ENCODE peak calls at places on chromosomes 12 and 14, in four cellular contexts. P is mesendoderm, E is left ventricle myocardium inferior, K is DND-41. U is an unnamed sample.

GRCh38 chr12:100447405-100447804 is 26.3 kb upstream of the NR1H4 start:
- DNase-seq in P (no peak), E (no peak), K (no peak), U (no peak)

GRCh38 chr12:10469701-10470100 is 16.5 kb upstream of the KLRC1 start:
- DNase-seq in P (no peak), E (no peak), K (no peak), U (no peak)

GRCh38 chr14:63922696-63923421 is 70.1 kb downstream of the SYNE2 start:
- DNase-seq in P (no peak), E (no peak), K (no peak), U (no peak)

GRCh38 chr14:50045039-50045711 is 71.2 kb downstream of the VCPKMT start:
- DNase-seq in P (no peak), E (peak), K (peak), U (peak)

GRCh38 chr12:96495841-96496545 is 6.6 kb downstream of the CFAP54 start:
- DNase-seq in P (no peak), E (no peak), K (no peak), U (no peak)

GRCh38 chr12:57935839-57936512 is 5.4 kb upstream of the ATP23 start:
- DNase-seq in P (peak), E (peak), K (peak), U (peak)

GRCh38 chr12:3568695-3569094 is 77.7 kb downstream of the PRMT8 start:
- DNase-seq in P (no peak), E (no peak), K (no peak), U (no peak)

GRCh38 chr14:84006643-84007137 is 1523.3 kb upstream of the FLRT2 start:
- DNase-seq in P (peak), E (no peak), K (no peak), U (no peak)

GRCh38 chr12:79871621-79872020 is 63.3 kb downstream of the PPP1R12A start:
- DNase-seq in P (no peak), E (no peak), K (no peak), U (no peak)

GRCh38 chr14:35365130-35366047 is 39.2 kb downstream of the NFKBIA start:
- DNase-seq in P (peak), E (peak), K (no peak), U (no peak)

GRCh38 chr12:99911076-99911475 is 73.7 kb downstream of the ANKS1B start:
- DNase-seq in P (peak), E (no peak), K (no peak), U (no peak)

GRCh38 chr12:94609917-94610443 is 40.4 kb downstream of the TMCC3 start:
- DNase-seq in P (no peak), E (no peak), K (no peak), U (no peak)

GRCh38 chr14:45902241-45902640 is 649.2 kb upstream of the MIS18BP1 start:
- DNase-seq in P (no peak), E (no peak), K (no peak), U (no peak)

GRCh38 chr12:45948546-45948945 is 41.8 kb downstream of the SCAF11 start:
- DNase-seq in P (no peak), E (no peak), K (no peak), U (no peak)

GRCh38 chr12:69688496-69689427 is 10.3 kb downstream of the BEST3 start:
- DNase-seq in P (peak), E (peak), K (no peak), U (no peak)

GRCh38 chr14:67446371-67447032 is 34.5 kb upstream of the PLEK2 start:
- DNase-seq in P (no peak), E (peak), K (no peak), U (no peak)

GRCh38 chr14:88163731-88164255 is 158.9 kb downstream of the GPR65 start:
- DNase-seq in P (no peak), E (no peak), K (no peak), U (no peak)

GRCh38 chr14:91385227-91385626 is 32.4 kb downstream of the CCDC88C start:
- DNase-seq in P (no peak), E (no peak), K (no peak), U (no peak)

GRCh38 chr14:104423715-104424405 is 155.7 kb upstream of the C14orf180 start:
- DNase-seq in P (no peak), E (no peak), K (no peak), U (no peak)

GRCh38 chr12:122067966-122068365 is 10.6 kb upstream of the MLXIP start:
- DNase-seq in P (no peak), E (no peak), K (peak), U (peak)

GRCh38 chr14:32400480-32400879 is 71.4 kb downstream of the AKAP6 start:
- DNase-seq in P (no peak), E (no peak), K (no peak), U (no peak)

GRCh38 chr14:94571950-94572349 is 9.3 kb upstream of the SERPINA5 start:
- DNase-seq in P (no peak), E (no peak), K (no peak), U (no peak)

GRCh38 chr12:98856897-98857540 is 211.9 kb downstream of the APAF1 start:
- DNase-seq in P (peak), E (no peak), K (no peak), U (no peak)

GRCh38 chr12:31362115-31362758 is 36.3 kb upstream of the SINHCAF start:
- DNase-seq in P (peak), E (no peak), K (no peak), U (peak)

GRCh38 chr14:58882577-58883018 is 244.8 kb downstream of the DACT1 start:
- DNase-seq in P (peak), E (no peak), K (no peak), U (no peak)

GRCh38 chr12:55258288-55258687 is 13.9 kb downstream of the OR6C74 start:
- DNase-seq in P (peak), E (no peak), K (no peak), U (no peak)

GRCh38 chr12:117035287-117035686 is 63.9 kb downstream of the TESC start:
- DNase-seq in P (peak), E (no peak), K (no peak), U (no peak)

GRCh38 chr12:3043406-3043805 is 33.8 kb upstream of the TSPAN9 start:
- DNase-seq in P (no peak), E (no peak), K (no peak), U (no peak)

GRCh38 chr12:31849090-31849687 is 110.0 kb upstream of the RESF1 start:
- DNase-seq in P (peak), E (no peak), K (no peak), U (no peak)

GRCh38 chr12:58161773-58162172 is 220.4 kb downstream of the ATP23 start:
- DNase-seq in P (no peak), E (no peak), K (no peak), U (no peak)

GRCh38 chr14:65243766-65244442 is 141.6 kb upstream of the MAX start:
- DNase-seq in P (no peak), E (no peak), K (peak), U (no peak)

GRCh38 chr12:92927436-92928116 is 1.5 kb downstream of the EEA1 start:
- DNase-seq in P (peak), E (no peak), K (no peak), U (no peak)

GRCh38 chr14:50366115-50366514 is 30.6 kb downstream of the CDKL1 start:
- DNase-seq in P (no peak), E (no peak), K (no peak), U (no peak)

DNA sequence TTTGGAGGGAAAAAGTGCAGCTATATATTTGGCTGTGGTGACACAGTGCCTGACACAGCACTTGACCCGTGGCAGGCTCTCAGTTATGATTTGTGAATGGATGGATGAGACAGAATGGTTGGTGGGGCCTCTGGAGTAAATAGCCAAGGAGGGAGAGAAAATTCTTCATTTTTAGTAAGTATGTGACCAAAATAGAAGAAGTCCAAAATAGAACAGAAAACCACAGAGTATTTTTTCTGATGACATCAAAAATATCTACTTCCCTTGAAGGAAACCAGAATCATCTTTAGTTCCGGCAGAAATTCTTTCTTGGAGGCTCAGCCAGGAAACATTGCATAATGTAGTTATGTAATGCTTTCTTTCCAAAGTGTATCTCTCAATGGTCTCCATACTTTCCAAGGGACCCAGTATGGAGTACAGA is 81.9 kb upstream of the WSCD2 start:
- DNase-seq in P (no peak), E (no peak), K (no peak), U (no peak)
- H3K4me3 ChIP-seq in P (no peak), E (peak), K (no peak), U (no peak)

GRCh38 chr14:54123836-54124235 is 167.2 kb upstream of the BMP4 start:
- DNase-seq in P (no peak), E (no peak), K (no peak), U (no peak)
- H3K27ac ChIP-seq in P (no peak), E (no peak), K (no peak), U (no peak)

GRCh38 chr14:96215845-96216244 is 11.2 kb downstream of the BDKRB2 start:
- DNase-seq in P (no peak), E (no peak), K (no peak), U (no peak)
- H3K4me3 ChIP-seq in P (no peak), E (no peak), K (no peak), U (no peak)

DNA sequence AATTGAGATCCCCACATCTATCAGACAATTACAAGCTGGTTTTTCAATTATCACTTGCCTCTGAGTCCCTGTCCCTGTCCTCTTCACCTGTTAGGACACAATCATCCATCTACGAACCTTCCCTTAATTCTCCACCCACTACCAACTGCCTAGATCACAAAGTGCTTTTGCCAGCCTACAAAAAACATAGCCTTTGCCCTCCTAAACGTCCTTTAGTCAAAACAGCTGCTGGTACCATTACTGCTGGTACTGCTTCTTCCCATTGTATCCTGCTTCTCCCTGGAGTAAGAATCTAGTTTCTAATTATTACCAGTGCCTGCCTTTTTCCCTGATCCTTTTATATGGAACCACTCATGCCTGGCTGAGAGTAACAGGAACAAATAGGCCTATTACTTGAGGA is 82.1 kb downstream of the CPNE8 start:
- DNase-seq in P (no peak), E (no peak), K (no peak), U (no peak)
- H3K27ac ChIP-seq in P (no peak), E (no peak), K (no peak), U (no peak)

DNA sequence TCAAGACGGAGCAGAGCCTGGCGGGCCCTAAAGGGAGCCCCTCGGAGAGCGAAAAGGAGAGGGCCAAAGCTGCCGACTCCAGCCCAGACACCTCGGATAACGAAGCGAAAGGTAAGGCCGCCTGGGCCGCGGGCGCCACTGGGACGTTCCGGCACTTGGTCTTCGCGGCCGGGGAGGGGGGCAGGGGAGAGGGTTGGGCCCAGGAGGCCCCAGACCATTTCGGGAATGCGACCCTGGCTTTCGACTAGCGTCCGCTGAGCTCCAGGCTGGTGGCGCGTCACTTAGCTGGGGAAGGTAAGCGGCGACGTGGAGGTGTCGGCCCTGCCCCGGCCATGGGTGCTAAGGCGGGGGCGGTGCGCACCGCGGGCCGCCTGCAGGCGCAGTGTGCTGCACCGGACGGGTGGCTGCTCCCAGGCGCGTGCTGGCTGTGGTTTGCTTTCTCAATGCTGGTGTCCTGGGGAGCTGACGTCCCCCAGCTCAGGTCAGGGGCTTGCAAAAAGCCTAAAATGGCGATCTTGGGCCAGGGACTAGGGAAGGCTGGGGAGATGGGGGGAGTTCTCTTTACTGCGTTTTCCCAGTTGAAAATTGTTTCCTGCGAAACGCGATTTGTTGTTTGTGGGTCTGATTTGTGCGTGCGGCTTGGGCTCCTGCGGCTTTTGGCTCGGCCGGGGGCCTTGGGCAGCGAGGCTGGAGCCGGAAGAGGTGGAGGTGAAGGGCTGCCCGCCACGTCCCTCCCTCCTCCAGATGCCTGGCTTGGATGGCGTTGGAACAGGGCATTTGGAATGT is 1.1 kb downstream of the HOXC10 start:
- DNase-seq in P (no peak), E (no peak), K (no peak), U (no peak)
- H3K4me3 ChIP-seq in P (no peak), E (peak), K (no peak), U (no peak)

DNA sequence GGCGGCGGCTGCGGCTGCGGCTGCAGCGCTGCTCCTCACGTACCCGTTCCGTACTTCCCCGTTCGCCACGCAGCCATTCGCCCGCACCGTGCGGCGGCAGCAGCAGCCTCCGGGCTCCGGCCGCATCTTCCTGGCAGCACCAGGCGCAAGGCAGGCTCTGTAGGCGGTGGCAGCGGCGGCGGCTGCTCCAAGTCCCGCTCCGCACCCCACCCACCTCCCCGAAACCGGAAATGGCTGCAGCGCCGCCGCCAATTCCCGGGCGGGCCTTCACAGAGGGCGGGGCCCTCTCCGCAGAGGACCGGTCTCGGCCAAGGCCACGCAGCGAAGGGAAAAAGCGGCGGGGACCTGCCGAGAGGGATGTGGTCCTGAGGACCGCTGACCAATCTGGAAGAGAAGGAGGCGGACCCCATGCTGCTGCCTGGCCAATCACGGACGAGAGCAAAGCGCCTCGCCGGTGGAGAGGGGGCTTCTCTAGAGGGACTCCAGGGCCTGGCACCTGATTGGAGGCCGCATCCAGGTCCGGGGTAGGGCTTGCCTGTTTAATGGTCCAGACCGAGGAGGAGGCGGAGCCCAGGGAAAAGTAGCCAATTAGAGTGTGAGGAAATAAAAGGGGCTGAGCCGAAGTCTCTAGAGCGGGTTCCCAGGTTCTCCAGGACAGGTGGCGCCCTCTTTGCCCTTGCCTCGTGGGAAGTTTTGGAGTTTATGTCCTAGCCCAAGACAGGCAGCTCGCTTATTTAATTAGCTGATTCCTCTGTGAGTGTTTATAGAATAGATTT is at the start of gene SPTLC2:
- DNase-seq in P (peak), E (peak), K (peak), U (peak)
- H3K27ac ChIP-seq in P (peak), E (peak), K (peak), U (peak)

DNA sequence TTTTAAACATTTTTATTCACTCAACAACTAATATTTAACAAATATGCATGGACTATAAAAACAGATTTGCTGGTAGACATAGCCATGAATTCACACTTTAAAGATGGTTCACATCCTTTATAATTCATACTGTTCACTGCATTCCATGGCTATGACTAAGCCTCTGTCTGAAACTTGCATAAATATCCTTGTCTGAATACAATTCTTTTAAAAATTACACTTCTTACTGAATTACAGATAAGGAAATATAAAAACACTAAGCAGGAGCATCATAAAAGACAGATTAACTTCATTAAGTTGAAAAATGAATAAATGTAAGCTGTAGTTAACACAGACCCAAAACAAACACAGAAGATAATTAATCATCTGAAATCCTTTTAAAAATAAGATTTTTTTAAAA is 53.8 kb downstream of the GXYLT1 start:
- DNase-seq in P (peak), E (no peak), K (no peak), U (no peak)
- H3K4me3 ChIP-seq in P (no peak), E (no peak), K (no peak), U (no peak)

DNA sequence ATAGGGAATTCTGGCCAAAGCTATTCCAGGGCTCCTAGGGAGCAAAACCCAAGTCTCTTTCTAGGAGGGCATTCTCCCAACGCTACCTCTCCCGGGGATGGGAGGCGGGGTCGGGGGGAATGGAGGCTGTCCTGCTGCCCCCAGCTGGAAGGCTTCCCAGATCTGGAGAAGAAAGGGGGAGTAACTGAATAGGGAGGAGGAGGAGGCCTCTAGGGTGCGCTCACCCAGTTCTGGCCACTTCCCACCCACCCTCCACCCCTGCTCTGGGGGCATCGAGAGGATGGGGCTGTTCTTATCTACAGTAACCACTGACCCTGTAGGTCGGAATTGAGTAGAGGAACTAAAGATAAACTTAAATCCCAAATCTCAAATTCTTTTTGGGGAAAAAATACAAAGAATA is 577 bp upstream of the RNASE1 start:
- DNase-seq in P (no peak), E (peak), K (no peak), U (no peak)
- H3K27ac ChIP-seq in P (no peak), E (peak), K (no peak), U (no peak)

GRCh38 chr12:29879606-29880308 is 96.0 kb upstream of the TMTC1 start:
- DNase-seq in P (peak), E (no peak), K (no peak), U (no peak)
- H3K4me3 ChIP-seq in P (no peak), E (no peak), K (no peak), U (no peak)